ENCODE peak calls at places on chromosome 13, in eight cellular contexts. D, S, I, L, C, O, E and J are unnamed samples.

GRCh38 chr13:36344886-36345437 is 1.2 kb downstream of the SPART start:
- DNase-seq in C (no peak), O (no peak), S (no peak), L (no peak), E (no peak), D (no peak), I (no peak), J (no peak)

GRCh38 chr13:106467406-106468122 is 67.9 kb downstream of the EFNB2 start:
- DNase-seq in I (no peak), O (no peak), C (no peak), S (no peak), L (no peak), D (no peak), E (peak; percentile 27), J (no peak)

GRCh38 chr13:75860935-75861334 is 224.8 kb downstream of the LMO7 start:
- DNase-seq in S (no peak), L (no peak), E (peak; percentile 46), I (no peak), D (no peak), C (no peak), O (no peak), J (no peak)

GRCh38 chr13:40087021-40088002 is 431.9 kb downstream of the COG6 start:
- DNase-seq in S (peak; percentile 42), E (peak; percentile 55), I (no peak), C (no peak), D (no peak), L (no peak), O (peak; percentile 29), J (no peak)

GRCh38 chr13:113399755-113400149 is 35.8 kb upstream of the GRTP1 start:
- DNase-seq in I (no peak), E (no peak), O (no peak), C (no peak), S (no peak), D (no peak), L (peak; percentile 68), J (no peak)

GRCh38 chr13:48235100-48235813 is 2.3 kb downstream of the ITM2B start:
- DNase-seq in I (no peak), C (no peak), O (peak; percentile 72), D (peak; percentile 42), S (no peak), E (peak; percentile 60), L (no peak), J (no peak)

GRCh38 chr13:112059457-112060317 is 7.3 kb upstream of the SOX1 start:
- DNase-seq in O (no peak), D (no peak), I (no peak), C (no peak), L (no peak), E (no peak), S (no peak), J (no peak)

GRCh38 chr13:105599477-105600037 is 935.9 kb downstream of the EFNB2 start:
- DNase-seq in D (no peak), I (no peak), S (no peak), L (no peak), O (no peak), C (no peak), E (no peak), J (no peak)

GRCh38 chr13:53672005-53672404 is 643.4 kb downstream of the OLFM4 start:
- DNase-seq in L (no peak), S (no peak), I (no peak), D (no peak), C (no peak), O (no peak), E (no peak), J (no peak)

GRCh38 chr13:98403076-98403475 is 173.8 kb downstream of the STK24 start:
- DNase-seq in L (no peak), D (no peak), O (no peak), I (no peak), C (no peak), E (no peak), S (no peak), J (no peak)

GRCh38 chr13:32246468-32246867 is 68.7 kb downstream of the ZAR1L start:
- DNase-seq in L (no peak), E (peak; percentile 45), I (no peak), C (peak; percentile 40), S (peak; percentile 71), O (peak; percentile 43), D (peak; percentile 76), J (no peak)

GRCh38 chr13:102642475-102642874 is 45.7 kb downstream of the TPP2 start:
- DNase-seq in L (no peak), E (no peak), C (peak; percentile 64), D (no peak), S (peak; percentile 62), O (peak; percentile 51), I (no peak), J (no peak)

GRCh38 chr13:66074018-66074615 is 1156.0 kb downstream of the PCDH9 start:
- DNase-seq in C (no peak), I (no peak), L (no peak), E (no peak), S (no peak), O (no peak), D (no peak), J (no peak)

GRCh38 chr13:50617134-50617721 is 226.3 kb downstream of the DLEU7 start:
- DNase-seq in D (peak; percentile 63), L (no peak), C (no peak), S (no peak), E (peak; percentile 70), I (no peak), O (no peak), J (no peak)

GRCh38 chr13:52463526-52463925 is 8.2 kb downstream of the CKAP2 start:
- DNase-seq in O (no peak), C (no peak), S (no peak), E (no peak), I (no peak), L (no peak), D (no peak), J (no peak)

GRCh38 chr13:102825921-102826706 is 19.7 kb upstream of the ERCC5 start:
- DNase-seq in S (no peak), I (no peak), D (peak; percentile 90), O (no peak), E (peak; percentile 94), L (no peak), C (no peak), J (no peak)

GRCh38 chr13:105848494-105848893 is 687.0 kb downstream of the EFNB2 start:
- DNase-seq in E (peak; percentile 94), O (no peak), I (no peak), L (no peak), S (no peak), C (no peak), D (no peak), J (no peak)

DNA sequence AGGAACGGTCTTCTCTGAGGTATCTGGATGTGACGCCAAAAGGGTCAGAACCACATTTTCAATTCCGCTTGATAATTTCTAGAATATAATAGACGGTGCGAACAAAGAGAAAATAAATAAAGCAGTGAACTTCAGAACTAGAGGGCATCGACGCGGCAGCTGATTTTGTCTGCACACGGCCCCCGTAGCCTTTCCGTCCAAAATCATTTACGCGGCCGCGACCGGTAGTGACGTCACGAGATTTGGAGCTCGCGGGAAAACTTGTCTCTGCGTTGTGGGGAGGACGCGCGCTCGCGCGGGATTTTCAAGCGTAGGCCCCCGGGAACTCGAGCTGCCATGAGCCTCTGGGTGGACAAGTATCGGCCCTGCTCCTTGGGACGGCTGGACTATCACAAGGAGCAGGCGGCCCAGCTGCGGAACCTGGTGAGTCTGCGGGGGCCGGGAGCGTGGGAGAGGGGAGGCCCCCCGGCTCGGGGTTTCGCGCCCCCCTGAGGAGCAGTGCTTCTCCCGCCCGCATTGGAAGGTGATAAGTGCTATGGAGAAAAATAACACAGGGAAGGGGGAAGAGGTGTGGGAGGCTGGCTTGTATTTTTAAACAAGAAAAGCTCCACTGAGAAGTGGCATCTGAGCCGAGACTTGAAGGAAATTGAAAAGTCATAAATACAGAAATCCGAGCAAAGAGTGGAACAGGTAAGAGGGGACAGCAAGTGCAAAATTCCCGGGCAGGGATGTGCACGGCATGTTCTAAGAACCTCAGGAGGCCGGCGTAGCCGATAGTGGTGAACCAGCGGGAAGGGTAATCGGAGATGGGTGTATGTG is at the start of gene RFC3:
- DNase-seq in S (peak; percentile 96), C (peak; percentile 95), I (peak; percentile 96), E (peak; percentile 90), L (peak; percentile 95), D (peak; percentile 96), O (peak; percentile 87), J (peak; percentile 97)
- H3K4me1 ChIP-seq in S (no peaks in the 10 kb centered on the region), C (peaks cover 18% of the 10 kb centered on the region), I (peaks cover 26% of the 10 kb centered on the region), E (peaks cover 12% of the 10 kb centered on the region), L (peaks cover 9% of the 10 kb centered on the region), D (no peaks in the 10 kb centered on the region), O (no peaks in the 10 kb centered on the region), J (peaks cover 8% of the 10 kb centered on the region)

DNA sequence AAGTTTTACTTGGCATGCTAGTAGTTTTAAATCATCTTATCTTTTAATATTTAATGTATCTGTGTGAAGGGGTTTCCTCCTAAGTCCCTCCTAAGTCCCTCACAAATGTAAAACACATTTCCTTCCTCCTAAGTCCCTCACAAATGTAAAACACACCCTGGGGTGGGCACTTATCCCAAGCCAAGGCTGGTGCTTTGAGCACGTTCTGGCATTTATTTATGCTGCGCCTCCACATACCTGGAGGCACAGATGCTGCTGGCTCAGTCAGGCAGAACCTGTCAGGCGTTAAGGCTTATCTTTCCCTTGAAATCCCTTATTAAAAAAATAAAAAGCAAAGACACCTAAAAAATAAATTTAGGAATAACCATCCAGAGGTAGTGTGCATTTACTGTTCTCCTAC is 140.6 kb downstream of the MIPEP start:
- DNase-seq in O (no peak), C (no peak), D (no peak), I (no peak), E (no peak), S (no peak), L (no peak), J (no peak)
- H3K4me1 ChIP-seq in O (peaks cover 3% of the 10 kb centered on the region), C (peaks cover 6% of the 10 kb centered on the region), D (peaks cover 10% of the 10 kb centered on the region), I (no peaks in the 10 kb centered on the region), E (peaks cover 29% of the 10 kb centered on the region), S (peaks cover 17% of the 10 kb centered on the region), L (no peaks in the 10 kb centered on the region), J (peaks cover 3% of the 10 kb centered on the region)

DNA sequence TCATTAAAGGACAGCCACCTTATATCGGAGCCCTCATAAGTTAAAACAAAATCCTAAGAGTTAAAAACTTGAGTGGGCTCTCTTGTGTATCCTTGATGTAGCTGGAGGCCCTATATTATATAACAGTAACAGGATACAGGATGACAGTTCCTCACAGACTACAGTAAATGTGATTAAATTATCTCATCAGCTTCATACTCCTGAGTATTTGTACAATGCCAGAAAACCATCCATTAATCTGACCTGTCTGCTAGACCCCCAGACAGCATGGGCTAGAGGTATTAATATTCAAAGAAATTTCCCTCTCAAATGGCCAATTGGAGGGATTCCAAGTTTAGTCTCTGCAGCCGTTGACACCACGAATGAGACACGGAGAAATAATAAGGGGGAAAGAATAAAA is 155.7 kb upstream of the KLF12 start:
- DNase-seq in D (no peak), L (no peak), S (no peak), O (no peak), E (no peak), I (no peak), C (no peak), J (no peak)
- H3K4me1 ChIP-seq in D (peaks cover 7% of the 10 kb centered on the region), L (peaks cover 13% of the 10 kb centered on the region), S (peaks cover 22% of the 10 kb centered on the region), O (no peaks in the 10 kb centered on the region), E (peaks cover 22% of the 10 kb centered on the region), I (peaks cover 49% of the 10 kb centered on the region), C (peaks cover 30% of the 10 kb centered on the region), J (peaks cover 19% of the 10 kb centered on the region)

GRCh38 chr13:26442541-26442940 is 114.9 kb upstream of the WASF3 start:
- DNase-seq in S (no peak), C (no peak), E (peak; percentile 45), L (no peak), I (no peak), D (no peak), O (no peak), J (no peak)
- H3K4me1 ChIP-seq in S (peaks cover 8% of the 10 kb centered on the region), C (no peaks in the 10 kb centered on the region), E (no peaks in the 10 kb centered on the region), L (no peaks in the 10 kb centered on the region), I (no peaks in the 10 kb centered on the region), D (no peaks in the 10 kb centered on the region), O (no peaks in the 10 kb centered on the region), J (peaks cover 20% of the 10 kb centered on the region)